ENCODE peak calls at places on chromosomes 3 and 15, in seven cellular contexts. One of them, this sample, is unnamed.

GRCh38 chr3:14345496-14346150 is 56.8 kb upstream of the SLC6A6 start:
- DNase-seq in C1 segment of cervical spinal cord: no peak
- DNase-seq in myocyte: no peak
- DNase-seq in activated naive CD4-positive, alpha-beta T cell: no peak
- DNase-seq in ACHN: no peak
- DNase-seq in posterior vena cava: no peak
- DNase-seq in KBM-7: no peak
- DNase-seq in this sample: no peak

GRCh38 chr15:39629376-39629775 is 48.5 kb downstream of the THBS1 start:
- DNase-seq in C1 segment of cervical spinal cord: no peak
- DNase-seq in myocyte: no peak
- DNase-seq in activated naive CD4-positive, alpha-beta T cell: peak
- DNase-seq in ACHN: no peak
- DNase-seq in posterior vena cava: no peak
- DNase-seq in KBM-7: no peak
- DNase-seq in this sample: no peak

GRCh38 chr3:66383023-66383422 is 117.8 kb downstream of the LRIG1 start:
- DNase-seq in C1 segment of cervical spinal cord: no peak
- DNase-seq in myocyte: no peak
- DNase-seq in activated naive CD4-positive, alpha-beta T cell: no peak
- DNase-seq in ACHN: no peak
- DNase-seq in posterior vena cava: no peak
- DNase-seq in KBM-7: no peak
- DNase-seq in this sample: no peak

GRCh38 chr3:16060358-16060852 is 114.1 kb upstream of the GALNT15 start:
- DNase-seq in C1 segment of cervical spinal cord: no peak
- DNase-seq in myocyte: peak
- DNase-seq in activated naive CD4-positive, alpha-beta T cell: no peak
- DNase-seq in ACHN: peak
- DNase-seq in posterior vena cava: peak
- DNase-seq in KBM-7: no peak
- DNase-seq in this sample: no peak

GRCh38 chr15:92958105-92958504 is 58.0 kb downstream of the CHD2 start:
- DNase-seq in C1 segment of cervical spinal cord: no peak
- DNase-seq in myocyte: no peak
- DNase-seq in activated naive CD4-positive, alpha-beta T cell: no peak
- DNase-seq in ACHN: no peak
- DNase-seq in posterior vena cava: no peak
- DNase-seq in KBM-7: no peak
- DNase-seq in this sample: no peak

GRCh38 chr15:69497076-69497475 is 44.5 kb downstream of the RPLP1 start:
- DNase-seq in C1 segment of cervical spinal cord: no peak
- DNase-seq in myocyte: no peak
- DNase-seq in activated naive CD4-positive, alpha-beta T cell: no peak
- DNase-seq in ACHN: no peak
- DNase-seq in posterior vena cava: no peak
- DNase-seq in KBM-7: no peak
- DNase-seq in this sample: no peak

GRCh38 chr3:69505770-69506407 is 120.0 kb upstream of the FRMD4B start:
- DNase-seq in C1 segment of cervical spinal cord: no peak
- DNase-seq in myocyte: peak
- DNase-seq in activated naive CD4-positive, alpha-beta T cell: no peak
- DNase-seq in ACHN: no peak
- DNase-seq in posterior vena cava: no peak
- DNase-seq in KBM-7: no peak
- DNase-seq in this sample: no peak

GRCh38 chr3:127449489-127450212 is 140.9 kb downstream of the TPRA1 start:
- DNase-seq in C1 segment of cervical spinal cord: no peak
- DNase-seq in myocyte: no peak
- DNase-seq in activated naive CD4-positive, alpha-beta T cell: no peak
- DNase-seq in ACHN: no peak
- DNase-seq in posterior vena cava: peak
- DNase-seq in KBM-7: no peak
- DNase-seq in this sample: peak

GRCh38 chr3:65971281-65972252 is 67.2 kb downstream of the MAGI1 start:
- DNase-seq in C1 segment of cervical spinal cord: no peak
- DNase-seq in myocyte: peak
- DNase-seq in activated naive CD4-positive, alpha-beta T cell: no peak
- DNase-seq in ACHN: no peak
- DNase-seq in posterior vena cava: no peak
- DNase-seq in KBM-7: no peak
- DNase-seq in this sample: no peak

GRCh38 chr3:64656544-64656943 is 31.3 kb downstream of the ADAMTS9 start:
- DNase-seq in C1 segment of cervical spinal cord: no peak
- DNase-seq in myocyte: no peak
- DNase-seq in activated naive CD4-positive, alpha-beta T cell: no peak
- DNase-seq in ACHN: no peak
- DNase-seq in posterior vena cava: no peak
- DNase-seq in KBM-7: no peak
- DNase-seq in this sample: no peak

GRCh38 chr3:189355481-189356201 is 183.9 kb downstream of the TPRG1 start:
- DNase-seq in C1 segment of cervical spinal cord: no peak
- DNase-seq in myocyte: peak
- DNase-seq in activated naive CD4-positive, alpha-beta T cell: peak
- DNase-seq in ACHN: no peak
- DNase-seq in posterior vena cava: no peak
- DNase-seq in KBM-7: no peak
- DNase-seq in this sample: no peak

GRCh38 chr3:61637088-61638051 is 76.0 kb downstream of the PTPRG start:
- DNase-seq in C1 segment of cervical spinal cord: no peak
- DNase-seq in myocyte: no peak
- DNase-seq in activated naive CD4-positive, alpha-beta T cell: no peak
- DNase-seq in ACHN: peak
- DNase-seq in posterior vena cava: no peak
- DNase-seq in KBM-7: no peak
- DNase-seq in this sample: no peak

GRCh38 chr3:155737844-155738460 is 6.9 kb downstream of the PLCH1 start:
- DNase-seq in C1 segment of cervical spinal cord: no peak
- DNase-seq in myocyte: no peak
- DNase-seq in activated naive CD4-positive, alpha-beta T cell: no peak
- DNase-seq in ACHN: peak
- DNase-seq in posterior vena cava: no peak
- DNase-seq in KBM-7: peak
- DNase-seq in this sample: no peak

GRCh38 chr3:81894598-81894997 is 133.2 kb upstream of the GBE1 start:
- DNase-seq in C1 segment of cervical spinal cord: no peak
- DNase-seq in myocyte: no peak
- DNase-seq in activated naive CD4-positive, alpha-beta T cell: no peak
- DNase-seq in ACHN: no peak
- DNase-seq in posterior vena cava: no peak
- DNase-seq in KBM-7: no peak
- DNase-seq in this sample: no peak

GRCh38 chr3:27185231-27185989 is 183.8 kb downstream of the NEK10 start:
- DNase-seq in C1 segment of cervical spinal cord: no peak
- DNase-seq in myocyte: no peak
- DNase-seq in activated naive CD4-positive, alpha-beta T cell: no peak
- DNase-seq in ACHN: no peak
- DNase-seq in posterior vena cava: no peak
- DNase-seq in KBM-7: no peak
- DNase-seq in this sample: no peak

GRCh38 chr3:54536450-54536849 is 391.4 kb downstream of the LRTM1 start:
- DNase-seq in C1 segment of cervical spinal cord: no peak
- DNase-seq in myocyte: no peak
- DNase-seq in activated naive CD4-positive, alpha-beta T cell: no peak
- DNase-seq in ACHN: no peak
- DNase-seq in posterior vena cava: no peak
- DNase-seq in KBM-7: no peak
- DNase-seq in this sample: no peak

GRCh38 chr3:38652934-38653333 is 3.4 kb upstream of the SCN5A start:
- DNase-seq in C1 segment of cervical spinal cord: no peak
- DNase-seq in myocyte: no peak
- DNase-seq in activated naive CD4-positive, alpha-beta T cell: no peak
- DNase-seq in ACHN: no peak
- DNase-seq in posterior vena cava: no peak
- DNase-seq in KBM-7: no peak
- DNase-seq in this sample: no peak

This sample was measured in mesothelial cell of epicardium.